ENCODE peak calls at places on chromosomes 3 and 15, in seven cellular contexts. I is NB4, F is tibial nerve, A is fibroblast of villous mesenchyme, B is AG10803, O is left lung, P is cardiac muscle cell. U is an unnamed sample.

GRCh38 chr3:113773381-113773780 is 26.5 kb downstream of the ATP6V1A start:
- DNase-seq in O (no peak), B (peak), P (no peak), I (no peak), F (no peak), A (peak), U (no peak)

GRCh38 chr15:60801336-60801735 is 322.4 kb upstream of the ICE2 start:
- DNase-seq in B (peak), F (no peak), O (no peak), I (no peak), P (no peak), A (no peak), U (no peak)

GRCh38 chr3:139317660-139318430 is 26.0 kb upstream of the MRPS22 start:
- DNase-seq in B (no peak), O (no peak), P (no peak), A (no peak), I (no peak), F (no peak), U (no peak)

GRCh38 chr15:67512933-67513714 is 7.8 kb upstream of the C15orf61 start:
- DNase-seq in I (no peak), O (no peak), P (no peak), A (no peak), B (no peak), F (no peak), U (no peak)

GRCh38 chr3:42476225-42477160 is 25.9 kb upstream of the VIPR1 start:
- DNase-seq in O (peak), A (no peak), I (no peak), P (no peak), F (no peak), B (no peak), U (no peak)

GRCh38 chr3:24480497-24480896 is 14.2 kb downstream of the THRB start:
- DNase-seq in B (no peak), F (no peak), O (no peak), P (no peak), I (no peak), A (no peak), U (no peak)

GRCh38 chr3:143552851-143553250 is 295.4 kb downstream of the SLC9A9 start:
- DNase-seq in P (no peak), A (no peak), I (no peak), F (no peak), B (no peak), O (no peak), U (no peak)

GRCh38 chr15:27872355-27872754 is 226.8 kb downstream of the OCA2 start:
- DNase-seq in A (no peak), F (no peak), I (no peak), B (no peak), P (no peak), O (no peak), U (no peak)

GRCh38 chr3:131692356-131692755 is 189.6 kb upstream of the MRPL3 start:
- DNase-seq in P (no peak), A (no peak), F (no peak), I (no peak), O (no peak), B (no peak), U (no peak)

GRCh38 chr15:98231696-98232440 is 271.4 kb downstream of the ARRDC4 start:
- DNase-seq in P (no peak), O (no peak), F (no peak), A (peak), I (no peak), B (peak), U (no peak)

GRCh38 chr3:136194409-136195257 is 1.5 kb downstream of the MSL2 start:
- DNase-seq in A (peak), I (peak), P (peak), F (peak), O (peak), B (no peak), U (no peak)

GRCh38 chr15:73573572-73573971 is 59.6 kb downstream of the NPTN start:
- DNase-seq in A (peak), P (no peak), B (peak), I (no peak), O (no peak), F (no peak), U (no peak)

GRCh38 chr3:104596551-104596950 is 770.2 kb upstream of the ALCAM start:
- DNase-seq in O (no peak), I (peak), P (peak), A (peak), F (peak), B (peak), U (no peak)

GRCh38 chr3:108806316-108806715 is 16.3 kb upstream of the TRAT1 start:
- DNase-seq in I (no peak), A (no peak), B (no peak), O (no peak), P (no peak), F (no peak), U (no peak)

GRCh38 chr3:174330303-174330702 is 528.8 kb upstream of the NAALADL2 start:
- DNase-seq in A (peak), B (peak), P (no peak), O (no peak), I (no peak), F (no peak), U (no peak)

GRCh38 chr15:70271422-70272088 is 173.8 kb upstream of the TLE3 start:
- DNase-seq in B (peak), O (no peak), P (no peak), A (peak), I (peak), F (peak), U (no peak)

GRCh38 chr3:69182588-69183299 is 60.3 kb upstream of the LMOD3 start:
- DNase-seq in A (peak), I (no peak), O (no peak), F (no peak), P (no peak), B (peak), U (no peak)

GRCh38 chr15:29670945-29671307 is 151.3 kb downstream of the TJP1 start:
- DNase-seq in F (no peak), O (no peak), B (peak), A (no peak), P (no peak), I (no peak), U (no peak)

GRCh38 chr3:128073807-128074206 is 21.6 kb downstream of the SEC61A1 start:
- DNase-seq in B (no peak), I (peak), F (no peak), P (no peak), A (no peak), O (no peak), U (no peak)

GRCh38 chr15:31858026-31858425 is 172.3 kb upstream of the CHRNA7 start:
- DNase-seq in F (no peak), P (no peak), O (no peak), B (no peak), I (no peak), A (no peak), U (no peak)

GRCh38 chr3:172357850-172358754 is 90.2 kb downstream of the GHSR start:
- DNase-seq in A (peak), P (no peak), B (peak), I (peak), O (no peak), F (no peak), U (no peak)

GRCh38 chr3:28989646-28990089 is 291.2 kb upstream of the RBMS3 start:
- DNase-seq in I (no peak), O (no peak), A (no peak), P (no peak), B (no peak), F (no peak), U (no peak)

GRCh38 chr3:135840436-135840835 is 125.1 kb upstream of the PPP2R3A start:
- DNase-seq in P (no peak), I (no peak), O (no peak), F (no peak), A (no peak), B (no peak), U (no peak)

GRCh38 chr3:161358488-161358887 is 12.8 kb downstream of the SPTSSB start:
- DNase-seq in B (no peak), O (no peak), A (no peak), F (no peak), P (no peak), I (no peak), U (no peak)

GRCh38 chr3:180277036-180277435 is 240.3 kb upstream of the PEX5L start:
- DNase-seq in I (no peak), O (no peak), F (no peak), B (peak), P (no peak), A (no peak), U (no peak)

GRCh38 chr3:57007513-57008415 is 52.7 kb upstream of the SPATA12 start:
- DNase-seq in P (no peak), O (peak), I (peak), A (peak), B (peak), F (peak), U (no peak)

GRCh38 chr3:52531636-52532516 is 1.8 kb downstream of the NT5DC2 start:
- DNase-seq in B (no peak), A (no peak), F (no peak), P (no peak), O (peak), I (no peak), U (no peak)

GRCh38 chr3:66199089-66199473 is 21.7 kb upstream of the SLC25A26 start:
- DNase-seq in I (no peak), O (no peak), B (no peak), A (no peak), P (no peak), F (no peak), U (no peak)

GRCh38 chr3:66195347-66195783 is 25.4 kb upstream of the SLC25A26 start:
- DNase-seq in F (no peak), B (peak), A (peak), I (no peak), P (peak), O (peak), U (peak)

GRCh38 chr3:66198437-66199088 is 22.2 kb upstream of the SLC25A26 start:
- DNase-seq in I (no peak), F (no peak), B (no peak), P (no peak), A (no peak), O (no peak), U (no peak)

GRCh38 chr3:66200147-66200546 is 20.7 kb upstream of the SLC25A26 start:
- DNase-seq in P (no peak), I (no peak), O (no peak), B (no peak), A (no peak), F (no peak), U (no peak)

DNA sequence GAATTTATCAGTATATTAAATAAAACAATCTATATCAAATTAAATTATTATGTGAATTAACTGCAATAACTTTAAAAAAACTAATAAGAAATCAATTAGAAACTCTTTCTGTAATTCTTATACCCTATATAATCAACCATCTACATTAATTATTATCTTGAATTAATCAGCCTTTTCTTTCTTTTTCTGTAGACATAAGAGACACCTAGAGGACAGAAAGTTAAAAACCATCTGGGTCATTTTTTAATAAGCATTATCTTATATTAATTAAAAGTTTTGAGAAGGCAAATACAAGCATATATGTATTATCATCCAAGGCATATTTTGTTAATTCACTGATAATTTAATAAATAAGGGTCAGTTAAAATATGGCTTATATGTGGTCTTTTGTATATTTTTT is 24.2 kb upstream of the SLC25A26 start:
- DNase-seq in O (no peak), B (no peak), P (no peak), A (peak), I (no peak), F (no peak), U (no peak)
- TF ChIP-seq CTCF in O (no peak), B (peak), P (peak), A (peak), I (no peak), F (no peak), U (peak)

GRCh38 chr3:154182322-154182922 is 61.2 kb downstream of the ARHGEF26 start:
- DNase-seq in P (no peak), F (no peak), B (no peak), O (no peak), I (no peak), A (no peak), U (no peak)
- TF ChIP-seq CTCF in P (no peak), F (no peak), B (no peak), O (no peak), I (no peak), A (no peak), U (no peak)

DNA sequence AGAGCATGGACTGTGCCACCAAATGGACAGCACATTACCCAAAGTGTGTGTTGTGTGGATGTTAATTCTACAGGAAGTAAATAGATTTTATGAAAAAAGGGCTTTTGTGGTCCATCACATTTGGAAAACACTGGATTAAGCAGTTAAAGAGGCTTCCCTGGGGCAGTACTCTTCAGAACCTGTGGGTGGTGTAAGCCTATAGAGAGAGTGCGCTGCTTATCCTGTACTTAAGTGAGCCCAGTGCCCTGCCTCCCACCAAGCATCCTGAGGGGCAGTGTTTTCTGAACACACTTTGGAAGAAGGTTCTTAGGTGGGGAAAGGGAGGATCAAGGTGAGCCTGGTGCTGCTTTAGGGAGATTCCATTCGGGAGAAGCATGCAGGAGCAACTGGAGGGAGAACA is 10.9 kb downstream of the TTLL3 start:
- DNase-seq in I (peak), B (no peak), O (no peak), A (no peak), P (peak), F (no peak), U (no peak)
- TF ChIP-seq CTCF in I (peak), B (peak), O (no peak), A (peak), P (peak), F (no peak), U (no peak)

GRCh38 chr15:57057134-57057930 is 138.9 kb downstream of the TCF12 start:
- DNase-seq in O (no peak), F (no peak), B (no peak), A (no peak), I (no peak), P (no peak), U (no peak)

GRCh38 chr15:57048930-57049550 is 130.6 kb downstream of the TCF12 start:
- DNase-seq in F (no peak), A (no peak), I (no peak), P (no peak), O (no peak), B (no peak), U (no peak)

GRCh38 chr15:57053470-57053869 is 135.0 kb downstream of the TCF12 start:
- DNase-seq in F (no peak), B (no peak), O (no peak), A (no peak), P (no peak), I (no peak), U (no peak)

GRCh38 chr15:57056357-57056756 is 137.9 kb downstream of the TCF12 start:
- DNase-seq in F (no peak), O (no peak), B (no peak), P (no peak), A (no peak), I (no peak), U (no peak)

GRCh38 chr15:57054351-57054750 is 135.9 kb downstream of the TCF12 start:
- DNase-seq in B (no peak), A (peak), I (no peak), P (no peak), O (no peak), F (no peak), U (no peak)
- TF ChIP-seq CTCF in B (no peak), A (no peak), I (no peak), P (no peak), O (no peak), F (no peak), U (no peak)

GRCh38 chr3:79406175-79406574 is 361.6 kb downstream of the ROBO1 start:
- DNase-seq in I (no peak), B (no peak), P (no peak), A (no peak), O (peak), F (no peak), U (no peak)
- TF ChIP-seq CTCF in I (no peak), B (peak), P (peak), A (no peak), O (no peak), F (no peak), U (no peak)

GRCh38 chr15:45200001-45200798 is 12.4 kb upstream of the SHF start:
- DNase-seq in I (peak), P (peak), A (peak), F (peak), B (peak), O (peak), U (peak)

GRCh38 chr15:45200799-45201556 is 13.2 kb upstream of the SHF start:
- DNase-seq in A (peak), O (peak), I (peak), F (peak), P (peak), B (peak), U (peak)

GRCh38 chr15:45198337-45199135 is 10.8 kb upstream of the SHF start:
- DNase-seq in B (peak), I (peak), P (peak), F (peak), O (peak), A (peak), U (peak)

GRCh38 chr15:45197512-45197911 is 9.7 kb upstream of the SHF start:
- DNase-seq in O (no peak), A (no peak), I (peak), P (no peak), F (no peak), B (no peak), U (no peak)

DNA sequence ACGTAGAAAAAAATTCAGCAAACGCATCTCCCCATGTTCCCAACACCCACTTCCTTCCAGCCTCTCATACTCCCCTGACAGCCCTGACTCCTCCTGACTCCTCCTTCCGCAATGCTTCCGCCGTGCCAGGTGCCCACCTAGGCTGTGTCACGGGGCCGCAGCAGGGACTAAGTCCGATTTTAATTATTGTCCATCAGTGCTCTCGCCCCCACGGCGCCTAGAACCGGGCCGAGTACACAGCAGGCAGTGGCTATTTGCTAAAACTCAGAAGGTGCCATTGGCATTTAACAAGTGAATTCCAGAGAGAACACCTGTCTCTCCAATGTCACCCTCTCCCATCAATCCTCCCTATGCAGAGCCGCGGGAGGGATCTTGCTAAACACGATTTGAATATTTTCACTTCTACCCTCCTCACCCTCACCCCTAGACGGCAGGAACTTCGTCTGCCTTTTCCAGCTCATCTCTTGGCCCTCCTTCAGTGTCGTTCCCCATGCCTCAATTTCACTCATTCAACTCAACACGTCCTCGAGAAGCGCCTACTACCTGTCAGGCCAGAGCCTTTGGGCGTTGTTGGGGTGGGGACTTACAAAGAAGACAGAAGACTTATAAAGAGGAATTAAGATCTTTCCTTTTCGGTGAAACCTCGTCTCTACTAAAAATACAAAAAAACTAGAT is 11.5 kb upstream of the SHF start:
- DNase-seq in F (peak), B (no peak), P (peak), I (peak), A (no peak), O (no peak), U (no peak)
- TF ChIP-seq CTCF in F (no peak), B (no peak), P (no peak), I (no peak), A (no peak), O (no peak), U (peak)

GRCh38 chr15:78540955-78541743 is 905 bp downstream of the PSMA4 start:
- DNase-seq in A (peak), B (peak), O (no peak), F (no peak), I (peak), P (no peak), U (no peak)

GRCh38 chr15:78541744-78542034 is 1.4 kb downstream of the PSMA4 start:
- DNase-seq in B (no peak), O (no peak), P (no peak), F (no peak), A (no peak), I (no peak), U (no peak)

GRCh38 chr15:78542647-78543046 is 2.4 kb downstream of the PSMA4 start:
- DNase-seq in B (no peak), A (no peak), I (no peak), F (no peak), O (no peak), P (no peak), U (no peak)

GRCh38 chr15:78538358-78538757 is 1.9 kb upstream of the PSMA4 start:
- DNase-seq in A (no peak), P (no peak), F (no peak), O (no peak), B (no peak), I (no peak), U (no peak)

GRCh38 chr15:78540135-78540954 is at the start of gene PSMA4:
- DNase-seq in P (peak), O (peak), F (peak), I (peak), B (peak), A (peak), U (peak)
- TF ChIP-seq CTCF in P (peak), O (no peak), F (peak), I (no peak), B (no peak), A (no peak), U (no peak)

GRCh38 chr3:45225465-45226205 is 452 bp downstream of the TMEM158 start:
- DNase-seq in A (no peak), F (no peak), O (peak), I (peak), P (peak), B (peak), U (no peak)

GRCh38 chr3:45227131-45227819 is 1.2 kb upstream of the TMEM158 start:
- DNase-seq in I (no peak), B (no peak), O (no peak), A (no peak), P (no peak), F (no peak), U (no peak)

GRCh38 chr3:45223889-45224730 is 2.0 kb downstream of the TMEM158 start:
- DNase-seq in F (no peak), I (peak), A (peak), O (no peak), B (no peak), P (no peak), U (no peak)

GRCh38 chr3:45226206-45226915 is at the start of gene TMEM158:
- DNase-seq in A (peak), F (peak), I (peak), B (peak), O (peak), P (peak), U (peak)

DNA sequence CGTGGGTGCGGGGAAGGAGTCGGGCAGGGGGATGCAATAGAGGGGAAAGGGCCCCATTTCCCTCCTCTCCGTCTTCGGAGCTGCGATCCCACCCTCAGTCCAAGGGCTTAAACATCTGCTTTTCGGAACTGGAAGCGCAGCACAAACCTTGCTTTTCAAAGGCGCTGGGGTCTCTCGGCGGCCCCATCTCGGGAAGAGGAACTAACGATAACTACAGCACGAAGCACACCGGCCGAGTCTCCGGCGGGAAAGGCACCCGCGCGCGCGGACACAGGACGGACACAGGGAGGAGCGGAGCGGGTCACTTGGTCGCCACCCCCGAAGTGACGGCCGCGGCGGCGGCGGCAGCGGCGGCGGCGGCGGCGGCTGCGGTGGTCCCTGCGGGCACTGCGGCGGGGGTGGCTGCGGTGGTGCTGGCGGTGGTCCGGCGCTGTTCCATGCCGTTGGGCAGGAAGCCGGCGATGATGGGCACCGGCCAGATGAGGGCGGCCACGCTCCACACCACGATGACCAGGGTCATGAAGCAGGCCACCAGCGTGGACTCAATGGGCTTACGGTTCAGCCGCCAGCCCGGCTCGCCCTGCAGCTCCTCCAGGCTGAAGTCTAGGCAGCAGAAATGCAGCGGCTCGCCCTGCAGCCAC is 1.1 kb downstream of the TMEM158 start:
- DNase-seq in A (peak), B (peak), F (peak), I (peak), P (peak), O (peak), U (peak)
- TF ChIP-seq CTCF in A (peak), B (peak), F (peak), I (peak), P (peak), O (peak), U (no peak)